ENCODE peak calls at places on chromosomes 4 and X, in five cellular contexts. One of them, this sample, is unnamed. For H3K4me1, the result is how much of the 10 kb centered on the place peaks cover.

GRCh38 chrX:110491846-110492620 is 133.4 kb downstream of the RTL9 start:
- DNase-seq in mesenchymal stem cell: no peak
- DNase-seq in osteoblast: no peak
- DNase-seq in GM23248: no peak
- DNase-seq in effector memory CD4-positive, alpha-beta T cell: no peak
- DNase-seq in this sample: no peak

GRCh38 chrX:10190367-10190766 is 33.6 kb downstream of the CLCN4 start:
- DNase-seq in mesenchymal stem cell: peak
- DNase-seq in osteoblast: peak
- DNase-seq in GM23248: peak
- DNase-seq in effector memory CD4-positive, alpha-beta T cell: no peak
- DNase-seq in this sample: peak

GRCh38 chrX:138745215-138745614 is 33.7 kb upstream of the FGF13 start:
- DNase-seq in mesenchymal stem cell: peak
- DNase-seq in osteoblast: no peak
- DNase-seq in GM23248: peak
- DNase-seq in effector memory CD4-positive, alpha-beta T cell: no peak
- DNase-seq in this sample: no peak

GRCh38 chr4:75490155-75490554 is 24.0 kb downstream of the RCHY1 start:
- DNase-seq in mesenchymal stem cell: peak
- DNase-seq in osteoblast: no peak
- DNase-seq in GM23248: peak
- DNase-seq in effector memory CD4-positive, alpha-beta T cell: no peak
- DNase-seq in this sample: no peak

GRCh38 chr4:101983835-101984234 is 193.3 kb downstream of the BANK1 start:
- DNase-seq in mesenchymal stem cell: no peak
- DNase-seq in osteoblast: no peak
- DNase-seq in GM23248: no peak
- DNase-seq in effector memory CD4-positive, alpha-beta T cell: no peak
- DNase-seq in this sample: no peak

GRCh38 chr4:4524364-4524763 is 17.5 kb downstream of the STX18 start:
- DNase-seq in mesenchymal stem cell: peak
- DNase-seq in osteoblast: no peak
- DNase-seq in GM23248: peak
- DNase-seq in effector memory CD4-positive, alpha-beta T cell: peak
- DNase-seq in this sample: no peak

GRCh38 chrX:83829874-83830273 is 31.1 kb upstream of the CYLC1 start:
- DNase-seq in mesenchymal stem cell: no peak
- DNase-seq in osteoblast: no peak
- DNase-seq in GM23248: no peak
- DNase-seq in effector memory CD4-positive, alpha-beta T cell: no peak
- DNase-seq in this sample: no peak

GRCh38 chrX:118550792-118551191 is 55.2 kb downstream of the DOCK11 start:
- DNase-seq in mesenchymal stem cell: no peak
- DNase-seq in osteoblast: no peak
- DNase-seq in GM23248: peak
- DNase-seq in effector memory CD4-positive, alpha-beta T cell: no peak
- DNase-seq in this sample: no peak

GRCh38 chr4:78432896-78433295 is 118.7 kb upstream of the ANXA3 start:
- DNase-seq in mesenchymal stem cell: peak
- DNase-seq in osteoblast: no peak
- DNase-seq in GM23248: peak
- DNase-seq in effector memory CD4-positive, alpha-beta T cell: no peak
- DNase-seq in this sample: no peak

GRCh38 chr4:76306882-76307669 is 543 bp downstream of the STBD1 start:
- DNase-seq in mesenchymal stem cell: peak
- DNase-seq in osteoblast: peak
- DNase-seq in GM23248: peak
- DNase-seq in effector memory CD4-positive, alpha-beta T cell: no peak
- DNase-seq in this sample: no peak

GRCh38 chrX:106734827-106735226 is 8.3 kb downstream of the RNF128 start:
- DNase-seq in mesenchymal stem cell: no peak
- DNase-seq in osteoblast: no peak
- DNase-seq in GM23248: no peak
- DNase-seq in effector memory CD4-positive, alpha-beta T cell: no peak
- DNase-seq in this sample: no peak

GRCh38 chrX:84729809-84730208 is 227.6 kb upstream of the HDX start:
- DNase-seq in mesenchymal stem cell: peak
- DNase-seq in osteoblast: peak
- DNase-seq in GM23248: peak
- DNase-seq in effector memory CD4-positive, alpha-beta T cell: no peak
- DNase-seq in this sample: peak

GRCh38 chr4:171042989-171043524 is 770.1 kb upstream of the GALNTL6 start:
- DNase-seq in mesenchymal stem cell: no peak
- DNase-seq in osteoblast: no peak
- DNase-seq in GM23248: no peak
- DNase-seq in effector memory CD4-positive, alpha-beta T cell: no peak
- DNase-seq in this sample: no peak

GRCh38 chr4:59655996-59656395 is 1544.1 kb upstream of the ADGRL3 start:
- DNase-seq in mesenchymal stem cell: no peak
- DNase-seq in osteoblast: no peak
- DNase-seq in GM23248: no peak
- DNase-seq in effector memory CD4-positive, alpha-beta T cell: no peak
- DNase-seq in this sample: no peak

GRCh38 chr4:77040856-77041576 is 34.8 kb downstream of the CCNI start:
- DNase-seq in mesenchymal stem cell: peak
- DNase-seq in osteoblast: no peak
- DNase-seq in GM23248: peak
- DNase-seq in effector memory CD4-positive, alpha-beta T cell: no peak
- DNase-seq in this sample: no peak

GRCh38 chrX:118862990-118863389 is 39.4 kb downstream of the ZCCHC12 start:
- DNase-seq in mesenchymal stem cell: no peak
- DNase-seq in osteoblast: no peak
- DNase-seq in GM23248: no peak
- DNase-seq in effector memory CD4-positive, alpha-beta T cell: no peak
- DNase-seq in this sample: no peak

GRCh38 chr4:162849922-162850321 is 316.8 kb downstream of the NAF1 start:
- DNase-seq in mesenchymal stem cell: no peak
- DNase-seq in osteoblast: no peak
- DNase-seq in GM23248: no peak
- DNase-seq in effector memory CD4-positive, alpha-beta T cell: no peak
- DNase-seq in this sample: no peak

GRCh38 chr4:155371432-155372043 is 5.2 kb downstream of the MAP9 start:
- DNase-seq in mesenchymal stem cell: peak
- DNase-seq in osteoblast: no peak
- DNase-seq in GM23248: peak
- DNase-seq in effector memory CD4-positive, alpha-beta T cell: no peak
- DNase-seq in this sample: no peak

GRCh38 chr4:145083891-145084640 is 13.9 kb downstream of the ANAPC10 start:
- DNase-seq in mesenchymal stem cell: no peak
- DNase-seq in osteoblast: no peak
- DNase-seq in GM23248: peak
- DNase-seq in effector memory CD4-positive, alpha-beta T cell: no peak
- DNase-seq in this sample: no peak

GRCh38 chrX:43141885-43142284 is 363.9 kb upstream of the PPP1R2C start:
- DNase-seq in mesenchymal stem cell: no peak
- DNase-seq in osteoblast: no peak
- DNase-seq in GM23248: no peak
- DNase-seq in effector memory CD4-positive, alpha-beta T cell: no peak
- DNase-seq in this sample: no peak

GRCh38 chr4:103032575-103032974 is 13.1 kb upstream of the SLC9B1 start:
- DNase-seq in mesenchymal stem cell: peak
- DNase-seq in osteoblast: no peak
- DNase-seq in GM23248: peak
- DNase-seq in effector memory CD4-positive, alpha-beta T cell: no peak
- DNase-seq in this sample: no peak

GRCh38 chr4:87045659-87046058 is 110.8 kb downstream of the AFF1 start:
- DNase-seq in mesenchymal stem cell: no peak
- DNase-seq in osteoblast: no peak
- DNase-seq in GM23248: no peak
- DNase-seq in effector memory CD4-positive, alpha-beta T cell: no peak
- DNase-seq in this sample: no peak
- H3K4me1 ChIP-seq in mesenchymal stem cell: under half
- H3K4me1 ChIP-seq in osteoblast: under half
- H3K4me1 ChIP-seq in GM23248: under half
- H3K4me1 ChIP-seq in effector memory CD4-positive, alpha-beta T cell: under half
- H3K4me1 ChIP-seq in this sample: under half

DNA sequence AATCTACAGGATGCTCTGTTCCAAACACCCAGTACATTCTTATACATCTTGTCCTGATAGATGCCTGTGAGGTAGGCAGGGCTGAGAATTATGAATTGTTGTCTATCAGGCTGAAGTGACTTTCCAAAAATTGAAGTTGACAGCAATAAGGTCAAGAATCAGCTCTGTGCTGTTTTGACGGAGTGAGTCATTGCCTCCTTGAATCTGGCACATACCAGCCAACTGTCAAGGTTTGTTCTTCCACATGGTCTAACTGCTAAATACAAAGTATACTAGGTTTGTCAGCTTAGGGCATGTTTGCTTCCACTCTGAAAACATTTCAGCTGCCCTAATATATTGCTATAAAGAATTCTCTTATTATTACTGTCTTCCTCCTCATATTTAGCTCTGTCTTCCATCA is 32.3 kb downstream of the SH3RF1 start:
- DNase-seq in mesenchymal stem cell: no peak
- DNase-seq in osteoblast: peak
- DNase-seq in GM23248: peak
- DNase-seq in effector memory CD4-positive, alpha-beta T cell: no peak
- DNase-seq in this sample: no peak
- H3K4me1 ChIP-seq in mesenchymal stem cell: under half
- H3K4me1 ChIP-seq in osteoblast: half or more
- H3K4me1 ChIP-seq in GM23248: half or more
- H3K4me1 ChIP-seq in effector memory CD4-positive, alpha-beta T cell: under half
- H3K4me1 ChIP-seq in this sample: under half

GRCh38 chr4:6917445-6918241 is 8.0 kb downstream of the TBC1D14 start:
- DNase-seq in mesenchymal stem cell: peak
- DNase-seq in osteoblast: no peak
- DNase-seq in GM23248: no peak
- DNase-seq in effector memory CD4-positive, alpha-beta T cell: no peak
- DNase-seq in this sample: no peak
- H3K4me1 ChIP-seq in mesenchymal stem cell: under half
- H3K4me1 ChIP-seq in osteoblast: under half
- H3K4me1 ChIP-seq in GM23248: under half
- H3K4me1 ChIP-seq in effector memory CD4-positive, alpha-beta T cell: under half
- H3K4me1 ChIP-seq in this sample: under half

GRCh38 chr4:40283968-40284367 is 51.2 kb upstream of the CHRNA9 start:
- DNase-seq in mesenchymal stem cell: no peak
- DNase-seq in osteoblast: no peak
- DNase-seq in GM23248: peak
- DNase-seq in effector memory CD4-positive, alpha-beta T cell: peak
- DNase-seq in this sample: no peak

GRCh38 chr4:40281913-40282312 is 53.2 kb upstream of the CHRNA9 start:
- DNase-seq in mesenchymal stem cell: no peak
- DNase-seq in osteoblast: no peak
- DNase-seq in GM23248: no peak
- DNase-seq in effector memory CD4-positive, alpha-beta T cell: no peak
- DNase-seq in this sample: no peak

GRCh38 chr4:40283413-40283812 is 51.7 kb upstream of the CHRNA9 start:
- DNase-seq in mesenchymal stem cell: no peak
- DNase-seq in osteoblast: no peak
- DNase-seq in GM23248: no peak
- DNase-seq in effector memory CD4-positive, alpha-beta T cell: no peak
- DNase-seq in this sample: no peak

GRCh38 chr4:40280586-40280985 is 54.5 kb upstream of the CHRNA9 start:
- DNase-seq in mesenchymal stem cell: no peak
- DNase-seq in osteoblast: no peak
- DNase-seq in GM23248: no peak
- DNase-seq in effector memory CD4-positive, alpha-beta T cell: no peak
- DNase-seq in this sample: no peak

DNA sequence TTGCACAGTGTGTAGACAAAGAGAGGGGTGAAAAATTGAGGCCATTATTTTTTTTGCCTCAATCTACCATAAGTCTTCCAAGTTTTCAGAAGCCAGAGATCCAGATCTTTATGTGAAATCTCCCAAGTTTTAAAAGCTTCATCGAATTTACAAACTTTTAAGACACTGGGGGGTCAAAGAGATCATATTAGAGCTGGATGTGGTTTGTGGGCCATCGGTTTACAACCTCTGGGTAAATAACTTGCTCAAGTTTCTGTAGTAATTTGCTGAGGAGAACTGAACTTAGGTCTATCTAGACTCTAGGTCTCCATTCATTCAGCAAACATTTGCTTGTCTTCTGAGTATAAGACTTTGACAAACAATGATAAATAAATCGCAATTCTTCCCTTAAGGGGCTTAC is 54.0 kb upstream of the CHRNA9 start:
- DNase-seq in mesenchymal stem cell: no peak
- DNase-seq in osteoblast: peak
- DNase-seq in GM23248: no peak
- DNase-seq in effector memory CD4-positive, alpha-beta T cell: no peak
- DNase-seq in this sample: no peak
- H3K4me1 ChIP-seq in mesenchymal stem cell: under half
- H3K4me1 ChIP-seq in osteoblast: under half
- H3K4me1 ChIP-seq in GM23248: under half
- H3K4me1 ChIP-seq in effector memory CD4-positive, alpha-beta T cell: under half
- H3K4me1 ChIP-seq in this sample: under half

GRCh38 chr4:54017974-54018373 is 46.4 kb downstream of the CHIC2 start:
- DNase-seq in mesenchymal stem cell: no peak
- DNase-seq in osteoblast: no peak
- DNase-seq in GM23248: no peak
- DNase-seq in effector memory CD4-positive, alpha-beta T cell: no peak
- DNase-seq in this sample: no peak
- H3K4me1 ChIP-seq in mesenchymal stem cell: under half
- H3K4me1 ChIP-seq in osteoblast: under half
- H3K4me1 ChIP-seq in GM23248: under half
- H3K4me1 ChIP-seq in effector memory CD4-positive, alpha-beta T cell: under half
- H3K4me1 ChIP-seq in this sample: under half

GRCh38 chr4:141567326-141567915 is 69.0 kb upstream of the IL15 start:
- DNase-seq in mesenchymal stem cell: no peak
- DNase-seq in osteoblast: no peak
- DNase-seq in GM23248: no peak
- DNase-seq in effector memory CD4-positive, alpha-beta T cell: no peak
- DNase-seq in this sample: no peak

GRCh38 chr4:141571368-141571767 is 65.0 kb upstream of the IL15 start:
- DNase-seq in mesenchymal stem cell: peak
- DNase-seq in osteoblast: no peak
- DNase-seq in GM23248: peak
- DNase-seq in effector memory CD4-positive, alpha-beta T cell: no peak
- DNase-seq in this sample: no peak

GRCh38 chr4:141571793-141572192 is 64.6 kb upstream of the IL15 start:
- DNase-seq in mesenchymal stem cell: no peak
- DNase-seq in osteoblast: no peak
- DNase-seq in GM23248: no peak
- DNase-seq in effector memory CD4-positive, alpha-beta T cell: no peak
- DNase-seq in this sample: no peak

GRCh38 chr4:141569141-141569540 is 67.2 kb upstream of the IL15 start:
- DNase-seq in mesenchymal stem cell: peak
- DNase-seq in osteoblast: no peak
- DNase-seq in GM23248: peak
- DNase-seq in effector memory CD4-positive, alpha-beta T cell: no peak
- DNase-seq in this sample: no peak

GRCh38 chr4:141570290-141570689 is 66.1 kb upstream of the IL15 start:
- DNase-seq in mesenchymal stem cell: no peak
- DNase-seq in osteoblast: no peak
- DNase-seq in GM23248: no peak
- DNase-seq in effector memory CD4-positive, alpha-beta T cell: no peak
- DNase-seq in this sample: no peak
- H3K4me1 ChIP-seq in mesenchymal stem cell: under half
- H3K4me1 ChIP-seq in osteoblast: under half
- H3K4me1 ChIP-seq in GM23248: under half
- H3K4me1 ChIP-seq in effector memory CD4-positive, alpha-beta T cell: under half
- H3K4me1 ChIP-seq in this sample: under half

DNA sequence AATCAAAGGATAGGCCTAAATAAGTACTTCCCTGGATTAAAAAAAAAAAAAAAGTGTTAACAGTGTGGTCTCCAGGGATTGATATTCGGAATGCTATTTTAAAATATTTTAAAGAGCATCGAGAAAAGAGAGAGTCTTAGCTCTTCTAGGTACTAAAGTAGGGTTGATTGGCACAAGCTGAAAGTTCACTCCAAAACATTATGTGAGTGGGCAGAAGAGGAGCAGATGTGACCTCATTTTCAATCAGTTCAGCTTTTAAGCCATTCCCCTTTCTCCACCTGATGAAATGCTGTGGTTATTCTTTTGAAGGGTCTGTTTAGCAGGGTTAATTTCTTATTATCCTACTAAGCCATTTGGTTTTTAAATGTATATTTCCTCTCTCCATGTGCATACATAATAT is 69.1 kb downstream of the GALNT7 start:
- DNase-seq in mesenchymal stem cell: no peak
- DNase-seq in osteoblast: peak
- DNase-seq in GM23248: no peak
- DNase-seq in effector memory CD4-positive, alpha-beta T cell: no peak
- DNase-seq in this sample: no peak
- H3K4me1 ChIP-seq in mesenchymal stem cell: under half
- H3K4me1 ChIP-seq in osteoblast: under half
- H3K4me1 ChIP-seq in GM23248: under half
- H3K4me1 ChIP-seq in effector memory CD4-positive, alpha-beta T cell: under half
- H3K4me1 ChIP-seq in this sample: half or more

This sample was measured in Panc1.